ENCODE peak calls at places on chromosomes 3 and 15, in nine cellular contexts. G is nephron progenitor cell, V is tibial artery, Y is astrocyte, O is left ventricle myocardium inferior, U is IMR-90, Q is RWPE1, H is A673, L is esophagus muscularis mucosa. N is an unnamed sample.

GRCh38 chr15:99226802-99227201 is 22.6 kb downstream of the TTC23 start:
- DNase-seq in G (no peak), V (no peak), Y (no peak), O (no peak), U (no peak), Q (no peak), H (no peak), L (no peak), N (no peak)

GRCh38 chr3:72595927-72596610 is 252.2 kb downstream of the SHQ1 start:
- DNase-seq in G (no peak), V (no peak), Y (no peak), O (no peak), U (no peak), Q (no peak), H (no peak), L (no peak), N (no peak)

GRCh38 chr15:61038910-61039309 is 190.2 kb downstream of the RORA start:
- DNase-seq in G (no peak), V (no peak), Y (no peak), O (no peak), U (no peak), Q (no peak), H (no peak), L (no peak), N (no peak)

GRCh38 chr3:13141991-13142412 is 68.8 kb upstream of the IQSEC1 start:
- DNase-seq in G (peak), V (peak), Y (peak), O (no peak), U (peak), Q (peak), H (peak), L (no peak), N (peak)

GRCh38 chr15:23648920-23649515 is 1.4 kb upstream of the MAGEL2 start:
- DNase-seq in G (peak), V (no peak), Y (no peak), O (no peak), U (no peak), Q (peak), H (peak), L (no peak), N (no peak)

GRCh38 chr15:85692873-85693272 is 101.9 kb downstream of the KLHL25 start:
- DNase-seq in G (no peak), V (no peak), Y (no peak), O (no peak), U (no peak), Q (no peak), H (no peak), L (no peak), N (no peak)

GRCh38 chr3:53978386-53978785 is 86.7 kb upstream of the SELENOK start:
- DNase-seq in G (no peak), V (no peak), Y (no peak), O (no peak), U (no peak), Q (no peak), H (no peak), L (no peak), N (no peak)

GRCh38 chr15:78021761-78022160 is 55.8 kb downstream of the TBC1D2B start:
- DNase-seq in G (no peak), V (no peak), Y (no peak), O (no peak), U (no peak), Q (no peak), H (no peak), L (no peak), N (no peak)

GRCh38 chr3:183490653-183491052 is 62.2 kb upstream of the MCF2L2 start:
- DNase-seq in G (no peak), V (no peak), Y (peak), O (no peak), U (no peak), Q (peak), H (peak), L (peak), N (peak)

GRCh38 chr3:7144696-7145308 is 283.9 kb downstream of the GRM7 start:
- DNase-seq in G (peak), V (no peak), Y (no peak), O (no peak), U (no peak), Q (no peak), H (peak), L (no peak), N (no peak)

GRCh38 chr3:129118745-129119144 is 2.9 kb downstream of the RAB43 start:
- DNase-seq in G (no peak), V (no peak), Y (no peak), O (no peak), U (no peak), Q (no peak), H (no peak), L (no peak), N (no peak)

GRCh38 chr3:160616721-160617120 is 51.4 kb upstream of the KPNA4 start:
- DNase-seq in G (no peak), V (no peak), Y (peak), O (no peak), U (peak), Q (peak), H (no peak), L (no peak), N (peak)

GRCh38 chr15:33309602-33310276 is 1.0 kb upstream of the RYR3 start:
- DNase-seq in G (peak), V (peak), Y (no peak), O (no peak), U (no peak), Q (no peak), H (peak), L (peak), N (no peak)

GRCh38 chr15:69861331-69862171 is 236.2 kb downstream of the TLE3 start:
- DNase-seq in G (no peak), V (no peak), Y (no peak), O (no peak), U (peak), Q (no peak), H (no peak), L (no peak), N (no peak)

GRCh38 chr3:131221731-131222130 is 159.8 kb upstream of the NUDT16 start:
- DNase-seq in G (no peak), V (no peak), Y (peak), O (no peak), U (peak), Q (peak), H (peak), L (no peak), N (no peak)

GRCh38 chr3:100150583-100150982 is 36.3 kb upstream of the FILIP1L start:
- DNase-seq in G (no peak), V (no peak), Y (peak), O (no peak), U (no peak), Q (no peak), H (no peak), L (no peak), N (no peak)

GRCh38 chr3:28700728-28701127 is 352.1 kb upstream of the AZI2 start:
- DNase-seq in G (no peak), V (no peak), Y (no peak), O (no peak), U (no peak), Q (no peak), H (no peak), L (no peak), N (no peak)

GRCh38 chr3:178200316-178200715 is 335.9 kb upstream of the KCNMB2 start:
- DNase-seq in G (no peak), V (no peak), Y (no peak), O (no peak), U (no peak), Q (no peak), H (no peak), L (no peak), N (no peak)

GRCh38 chr3:33074217-33075067 is 22.5 kb downstream of the GLB1 start:
- DNase-seq in G (peak), V (peak), Y (peak), O (peak), U (peak), Q (peak), H (peak), L (no peak), N (peak)

GRCh38 chr3:12961726-12962036 is 111.5 kb downstream of the IQSEC1 start:
- DNase-seq in G (no peak), V (no peak), Y (no peak), O (no peak), U (no peak), Q (no peak), H (no peak), L (no peak), N (no peak)

GRCh38 chr3:179149239-179149887 is 1.2 kb downstream of the PIK3CA start:
- DNase-seq in G (no peak), V (peak), Y (peak), O (no peak), U (peak), Q (peak), H (no peak), L (no peak), N (peak)

GRCh38 chr3:139388077-139388476 is 1.4 kb downstream of the COPB2 start:
- DNase-seq in G (no peak), V (no peak), Y (no peak), O (no peak), U (no peak), Q (no peak), H (no peak), L (no peak), N (no peak)

GRCh38 chr15:82849556-82850241 is 40.3 kb downstream of the WHAMM start:
- DNase-seq in G (peak), V (peak), Y (peak), O (peak), U (peak), Q (peak), H (peak), L (peak), N (peak)

GRCh38 chr15:66946578-66947164 is 118.7 kb upstream of the SMAD3 start:
- DNase-seq in G (peak), V (peak), Y (peak), O (peak), U (peak), Q (peak), H (peak), L (no peak), N (peak)

GRCh38 chr15:64356443-64357040 is 569 bp upstream of the CSNK1G1 start:
- DNase-seq in G (no peak), V (no peak), Y (peak), O (no peak), U (peak), Q (no peak), H (peak), L (no peak), N (no peak)

GRCh38 chr3:175193815-175194518 is 334.8 kb downstream of the NAALADL2 start:
- DNase-seq in G (no peak), V (no peak), Y (peak), O (no peak), U (peak), Q (peak), H (no peak), L (no peak), N (no peak)

GRCh38 chr3:45677841-45678240 is 11.4 kb upstream of the SACM1L start:
- DNase-seq in G (no peak), V (no peak), Y (no peak), O (no peak), U (no peak), Q (no peak), H (no peak), L (no peak), N (no peak)

GRCh38 chr3:169907944-169908343 is 3.4 kb upstream of the SAMD7 start:
- DNase-seq in G (no peak), V (no peak), Y (no peak), O (no peak), U (no peak), Q (no peak), H (no peak), L (no peak), N (no peak)

GRCh38 chr15:78422571-78423340 is 15.3 kb upstream of the IREB2 start:
- DNase-seq in G (peak), V (peak), Y (peak), O (peak), U (peak), Q (peak), H (peak), L (no peak), N (peak)

GRCh38 chr3:15493436-15493835 is 28.1 kb downstream of the COLQ start:
- DNase-seq in G (no peak), V (no peak), Y (no peak), O (no peak), U (no peak), Q (no peak), H (no peak), L (no peak), N (no peak)

GRCh38 chr15:40594429-40594836 is 384 bp downstream of the KNL1 start:
- DNase-seq in G (peak), V (peak), Y (peak), O (peak), U (peak), Q (peak), H (peak), L (peak), N (peak)

GRCh38 chr3:46700772-46701171 is 420 bp upstream of the TMIE start:
- DNase-seq in G (peak), V (no peak), Y (no peak), O (peak), U (no peak), Q (no peak), H (no peak), L (no peak), N (no peak)

GRCh38 chr3:131630812-131631211 is 128.0 kb upstream of the MRPL3 start:
- DNase-seq in G (no peak), V (no peak), Y (peak), O (no peak), U (no peak), Q (no peak), H (no peak), L (no peak), N (no peak)

GRCh38 chr3:195197764-195198423 is 73.1 kb downstream of the XXYLT1 start:
- DNase-seq in G (no peak), V (no peak), Y (peak), O (no peak), U (peak), Q (peak), H (peak), L (no peak), N (peak)

GRCh38 chr15:89740137-89740536 is 10.9 kb downstream of the MESP1 start:
- DNase-seq in G (peak), V (no peak), Y (peak), O (no peak), U (peak), Q (peak), H (peak), L (no peak), N (peak)

GRCh38 chr15:80846416-80846815 is 67.2 kb downstream of the CEMIP start:
- DNase-seq in G (no peak), V (no peak), Y (no peak), O (no peak), U (peak), Q (no peak), H (no peak), L (no peak), N (no peak)

GRCh38 chr3:43699864-43700263 is 9.1 kb downstream of the ABHD5 start:
- DNase-seq in G (no peak), V (no peak), Y (no peak), O (no peak), U (peak), Q (no peak), H (no peak), L (no peak), N (peak)
- TF ChIP-seq CTCF in G (no peak), V (no peak), Y (peak), O (no peak), U (peak), Q (no peak), H (peak), L (no peak), N (peak)

GRCh38 chr3:58422756-58423324 is 10.8 kb downstream of the PDHB start:
- DNase-seq in G (no peak), V (no peak), Y (no peak), O (no peak), U (peak), Q (no peak), H (peak), L (no peak), N (peak)
- TF ChIP-seq CTCF in G (no peak), V (peak), Y (peak), O (peak), U (peak), Q (no peak), H (peak), L (peak), N (no peak)

GRCh38 chr3:117903226-117903625 is 1131.4 kb downstream of the IGSF11 start:
- DNase-seq in G (no peak), V (no peak), Y (peak), O (no peak), U (peak), Q (no peak), H (no peak), L (no peak), N (no peak)

GRCh38 chr3:117892991-117893390 is 1141.7 kb downstream of the IGSF11 start:
- DNase-seq in G (no peak), V (no peak), Y (peak), O (no peak), U (no peak), Q (no peak), H (peak), L (no peak), N (no peak)

GRCh38 chr3:117893638-117894037 is 1141.0 kb downstream of the IGSF11 start:
- DNase-seq in G (no peak), V (no peak), Y (peak), O (no peak), U (no peak), Q (peak), H (peak), L (no peak), N (no peak)

DNA sequence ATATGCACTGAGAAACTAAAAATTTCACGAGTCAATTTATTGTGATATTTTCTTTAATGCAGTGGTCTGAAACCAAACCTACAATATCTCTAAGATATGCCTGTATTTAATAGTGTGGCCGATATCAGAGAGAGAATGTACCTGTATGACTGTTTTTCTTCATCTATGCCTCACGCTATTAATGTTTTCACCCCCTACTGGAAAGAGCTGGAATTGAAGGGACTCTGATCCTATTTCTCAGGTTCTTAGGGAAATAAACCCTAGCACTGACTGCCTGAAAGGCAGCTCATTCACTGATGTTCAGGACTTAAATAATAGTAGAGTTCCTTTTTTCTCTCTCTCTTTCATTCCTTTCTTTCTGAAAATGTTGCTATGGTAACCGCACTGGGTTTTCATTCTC is 1135.9 kb downstream of the IGSF11 start:
- DNase-seq in G (no peak), V (no peak), Y (no peak), O (no peak), U (no peak), Q (no peak), H (peak), L (no peak), N (peak)
- TF ChIP-seq CTCF in G (peak), V (no peak), Y (peak), O (no peak), U (peak), Q (no peak), H (peak), L (no peak), N (peak)

GRCh38 chr15:50137330-50137761 is 18.3 kb upstream of the ATP8B4 start:
- DNase-seq in G (no peak), V (no peak), Y (peak), O (no peak), U (peak), Q (peak), H (peak), L (no peak), N (peak)

GRCh38 chr15:50135123-50135541 is 16.1 kb upstream of the ATP8B4 start:
- DNase-seq in G (no peak), V (no peak), Y (peak), O (no peak), U (peak), Q (no peak), H (no peak), L (no peak), N (no peak)

GRCh38 chr15:50137893-50138292 is 18.9 kb upstream of the ATP8B4 start:
- DNase-seq in G (no peak), V (no peak), Y (peak), O (no peak), U (peak), Q (no peak), H (no peak), L (no peak), N (no peak)

GRCh38 chr15:50140097-50140496 is 21.1 kb upstream of the ATP8B4 start:
- DNase-seq in G (no peak), V (no peak), Y (no peak), O (no peak), U (peak), Q (no peak), H (no peak), L (no peak), N (no peak)

GRCh38 chr15:50138391-50138790 is 19.4 kb upstream of the ATP8B4 start:
- DNase-seq in G (no peak), V (no peak), Y (no peak), O (no peak), U (peak), Q (no peak), H (no peak), L (no peak), N (no peak)
- TF ChIP-seq CTCF in G (no peak), V (no peak), Y (no peak), O (no peak), U (peak), Q (no peak), H (peak), L (peak), N (no peak)

GRCh38 chr15:68809517-68809916 is 11.2 kb downstream of the ANP32A start:
- DNase-seq in G (no peak), V (no peak), Y (no peak), O (no peak), U (no peak), Q (no peak), H (no peak), L (no peak), N (no peak)
- TF ChIP-seq CTCF in G (no peak), V (no peak), Y (no peak), O (no peak), U (no peak), Q (no peak), H (no peak), L (no peak), N (no peak)

N was measured in Calu3.